ENCODE peak calls at places on chromosomes 12 and 14, in four cellular contexts. One of them, this sample, is unnamed.
A peak's percentile ranks its signal among the peaks of the same experiment; 100 is the strongest.

GRCh38 chr12:124993568-124994434 is at the start of gene BRI3BP:
- DNase-seq in mammary epithelial cell: peak; percentile 53
- DNase-seq in hepatocyte: peak; percentile 75
- DNase-seq in fibroblast of pulmonary artery: peak; percentile 33
- DNase-seq in this sample: no peak

GRCh38 chr12:40752011-40752410 is 59.8 kb downstream of the CNTN1 start:
- DNase-seq in mammary epithelial cell: peak; percentile 25
- DNase-seq in hepatocyte: no peak
- DNase-seq in fibroblast of pulmonary artery: no peak
- DNase-seq in this sample: no peak

GRCh38 chr14:67359319-67359774 is 257 bp downstream of the ATP6V1D start:
- DNase-seq in mammary epithelial cell: no peak
- DNase-seq in hepatocyte: peak; percentile 66
- DNase-seq in fibroblast of pulmonary artery: peak; percentile 66
- DNase-seq in this sample: no peak

GRCh38 chr12:52390739-52391617 is 5.5 kb upstream of the KRT84 start:
- DNase-seq in mammary epithelial cell: no peak
- DNase-seq in hepatocyte: peak; percentile 39
- DNase-seq in fibroblast of pulmonary artery: peak; percentile 45
- DNase-seq in this sample: no peak

GRCh38 chr12:88566430-88566829 is 13.8 kb downstream of the KITLG start:
- DNase-seq in mammary epithelial cell: peak; percentile 44
- DNase-seq in hepatocyte: peak; percentile 44
- DNase-seq in fibroblast of pulmonary artery: peak; percentile 55
- DNase-seq in this sample: no peak

GRCh38 chr12:89636776-89637160 is 71.9 kb downstream of the ATP2B1 start:
- DNase-seq in mammary epithelial cell: peak; percentile 7
- DNase-seq in hepatocyte: no peak
- DNase-seq in fibroblast of pulmonary artery: no peak
- DNase-seq in this sample: no peak

GRCh38 chr12:115452751-115453281 is 768.8 kb upstream of the TBX3 start:
- DNase-seq in mammary epithelial cell: no peak
- DNase-seq in hepatocyte: peak; percentile 37
- DNase-seq in fibroblast of pulmonary artery: no peak
- DNase-seq in this sample: no peak

GRCh38 chr12:93127582-93128331 is 198.7 kb upstream of the EEA1 start:
- DNase-seq in mammary epithelial cell: peak; percentile 71
- DNase-seq in hepatocyte: peak; percentile 88
- DNase-seq in fibroblast of pulmonary artery: peak; percentile 95
- DNase-seq in this sample: peak; percentile 81

GRCh38 chr14:22978487-22978837 is 3.9 kb downstream of the AJUBA start:
- DNase-seq in mammary epithelial cell: no peak
- DNase-seq in hepatocyte: no peak
- DNase-seq in fibroblast of pulmonary artery: no peak
- DNase-seq in this sample: no peak

GRCh38 chr14:68843471-68844209 is 50.8 kb upstream of the ZFP36L1 start:
- DNase-seq in mammary epithelial cell: peak; percentile 46
- DNase-seq in hepatocyte: peak; percentile 84
- DNase-seq in fibroblast of pulmonary artery: peak; percentile 80
- DNase-seq in this sample: no peak

GRCh38 chr12:21502164-21502496 is 541 bp downstream of the GOLT1B start:
- DNase-seq in mammary epithelial cell: peak; percentile 9
- DNase-seq in hepatocyte: peak; percentile 45
- DNase-seq in fibroblast of pulmonary artery: peak; percentile 20
- DNase-seq in this sample: no peak

DNA sequence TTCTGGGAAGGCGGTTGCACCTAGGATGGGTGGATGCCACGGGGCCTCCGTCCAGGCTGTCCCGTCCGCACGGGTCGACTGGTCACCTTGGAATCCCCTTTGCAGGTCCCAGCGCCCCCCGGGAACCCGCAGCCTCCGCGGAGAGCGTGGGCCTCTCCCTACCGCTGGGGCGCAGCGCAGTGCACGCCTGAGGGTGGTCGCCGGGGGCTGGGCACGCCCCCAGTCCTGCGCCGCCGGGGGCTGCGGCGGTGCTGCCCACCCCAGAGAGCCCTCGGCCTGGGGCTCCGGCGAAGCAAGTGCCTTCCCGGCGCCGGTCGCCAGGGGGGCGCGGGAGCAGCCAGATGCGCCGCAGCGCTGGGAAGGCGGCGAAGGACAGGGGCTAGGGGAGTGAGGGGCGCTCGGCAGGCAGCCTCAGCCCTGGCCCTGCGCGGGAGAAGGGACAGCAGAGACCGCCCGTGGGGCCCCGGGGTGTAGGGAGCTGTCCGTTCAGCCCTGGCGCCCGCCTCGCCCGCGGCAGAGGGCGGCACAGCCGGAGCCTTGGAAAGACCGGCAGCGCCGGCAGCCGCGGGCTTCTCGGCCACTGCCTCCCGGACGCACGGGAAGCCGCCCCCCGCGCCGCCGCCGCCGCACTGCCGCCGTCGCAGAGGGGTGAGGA is 527 bp downstream of the ZDHHC22 start:
- DNase-seq in mammary epithelial cell: peak; percentile 37
- DNase-seq in hepatocyte: peak; percentile 57
- DNase-seq in fibroblast of pulmonary artery: peak; percentile 18
- DNase-seq in this sample: no peak
- TF ChIP-seq CTCF in mammary epithelial cell: peak; percentile 27
- TF ChIP-seq CTCF in hepatocyte: peak; percentile 34
- TF ChIP-seq CTCF in fibroblast of pulmonary artery: peak; percentile 4
- TF ChIP-seq CTCF in this sample: no peak

GRCh38 chr14:101966742-101967141 is 2.4 kb downstream of the DYNC1H1 start:
- DNase-seq in mammary epithelial cell: no peak
- DNase-seq in hepatocyte: no peak
- DNase-seq in fibroblast of pulmonary artery: no peak
- DNase-seq in this sample: no peak
- H3K4me3 ChIP-seq in mammary epithelial cell: peak overlapping the region; percentile 86
- H3K4me3 ChIP-seq in hepatocyte: no peak overlapping the region
- H3K4me3 ChIP-seq in fibroblast of pulmonary artery: peak overlapping the region; percentile 92
- H3K4me3 ChIP-seq in this sample: no peak overlapping the region

GRCh38 chr14:92946847-92947545 is 24.0 kb downstream of the CHGA start:
- DNase-seq in mammary epithelial cell: no peak
- DNase-seq in hepatocyte: no peak
- DNase-seq in fibroblast of pulmonary artery: no peak
- DNase-seq in this sample: no peak
- TF ChIP-seq CTCF in mammary epithelial cell: no peak
- TF ChIP-seq CTCF in hepatocyte: no peak
- TF ChIP-seq CTCF in fibroblast of pulmonary artery: no peak
- TF ChIP-seq CTCF in this sample: no peak

GRCh38 chr14:54782803-54783659 is 119.6 kb downstream of the GCH1 start:
- DNase-seq in mammary epithelial cell: no peak
- DNase-seq in hepatocyte: no peak
- DNase-seq in fibroblast of pulmonary artery: no peak
- DNase-seq in this sample: no peak

GRCh38 chr14:54785111-54785777 is 117.4 kb downstream of the GCH1 start:
- DNase-seq in mammary epithelial cell: no peak
- DNase-seq in hepatocyte: no peak
- DNase-seq in fibroblast of pulmonary artery: no peak
- DNase-seq in this sample: no peak

GRCh38 chr14:54783660-54784015 is 119.0 kb downstream of the GCH1 start:
- DNase-seq in mammary epithelial cell: no peak
- DNase-seq in hepatocyte: no peak
- DNase-seq in fibroblast of pulmonary artery: no peak
- DNase-seq in this sample: no peak

GRCh38 chr14:54784657-54785056 is 118.0 kb downstream of the GCH1 start:
- DNase-seq in mammary epithelial cell: no peak
- DNase-seq in hepatocyte: no peak
- DNase-seq in fibroblast of pulmonary artery: no peak
- DNase-seq in this sample: no peak

GRCh38 chr14:54784060-54784459 is 118.6 kb downstream of the GCH1 start:
- DNase-seq in mammary epithelial cell: no peak
- DNase-seq in hepatocyte: no peak
- DNase-seq in fibroblast of pulmonary artery: no peak
- DNase-seq in this sample: no peak
- H3K4me3 ChIP-seq in mammary epithelial cell: no peak overlapping the region
- H3K4me3 ChIP-seq in hepatocyte: no peak overlapping the region
- H3K4me3 ChIP-seq in fibroblast of pulmonary artery: no peak overlapping the region
- H3K4me3 ChIP-seq in this sample: no peak overlapping the region